ENCODE peak calls at places on chromosomes 13 and 19, in nine cellular contexts. R is fibroblast of lung, G is lower lobe of right lung, B is transverse colon, W is left ventricle myocardium inferior, P is iPS DF 6.9, J is stomach, L is IMR-90, S is Peyer's patch. O is an unnamed sample.

GRCh38 chr13:50156722-50157121 is 141.5 kb downstream of the KCNRG start:
- DNase-seq in W (no peak), P (no peak), L (no peak), B (no peak), G (no peak), S (no peak), J (no peak), R (no peak), O (no peak)

GRCh38 chr19:10086032-10086903 is at the start of gene SHFL:
- DNase-seq in W (peak; percentile 72), L (peak; percentile 45), R (peak; percentile 58), G (peak; percentile 89), S (peak; percentile 82), J (peak; percentile 85), P (no peak), B (peak; percentile 88), O (peak; percentile 83)

GRCh38 chr13:50519866-50520265 is 323.6 kb downstream of the DLEU7 start:
- DNase-seq in L (no peak), W (no peak), P (no peak), R (no peak), J (no peak), G (no peak), B (no peak), S (no peak), O (no peak)

GRCh38 chr13:112885782-112886268 is 83.2 kb upstream of the MCF2L start:
- DNase-seq in R (peak; percentile 87), S (no peak), B (peak; percentile 85), L (peak; percentile 87), P (no peak), G (peak; percentile 83), W (peak; percentile 82), J (peak; percentile 92), O (no peak)

GRCh38 chr13:51942189-51942588 is 69.1 kb downstream of the ATP7B start:
- DNase-seq in G (no peak), P (no peak), B (peak; percentile 91), L (no peak), W (no peak), R (no peak), J (peak; percentile 89), S (no peak), O (peak; percentile 57)

GRCh38 chr13:83691966-83692365 is 190.3 kb downstream of the SLITRK1 start:
- DNase-seq in P (no peak), J (no peak), S (no peak), W (no peak), L (no peak), R (peak; percentile 5), B (no peak), G (no peak), O (no peak)

GRCh38 chr13:32427852-32428580 is at the start of gene N4BP2L1:
- DNase-seq in L (no peak), P (no peak), W (peak; percentile 64), G (peak; percentile 87), B (peak; percentile 85), R (peak; percentile 34), J (peak; percentile 71), S (peak; percentile 88), O (peak; percentile 91)

GRCh38 chr19:40763963-40764362 is 11.4 kb upstream of the MIA start:
- DNase-seq in W (no peak), J (no peak), P (no peak), B (no peak), R (no peak), L (no peak), S (no peak), G (no peak), O (no peak)

GRCh38 chr13:40193290-40194203 is 472.9 kb downstream of the FOXO1 start:
- DNase-seq in S (no peak), L (no peak), J (no peak), P (no peak), G (no peak), W (no peak), B (no peak), R (peak; percentile 37), O (no peak)

GRCh38 chr13:45989607-45990006 is 62.9 kb downstream of the ZC3H13 start:
- DNase-seq in L (peak; percentile 86), W (no peak), J (no peak), G (no peak), P (no peak), B (no peak), S (no peak), R (peak; percentile 91), O (no peak)

GRCh38 chr19:37969695-37970094 is 62.7 kb downstream of the SIPA1L3 start:
- DNase-seq in B (no peak), P (no peak), J (no peak), G (no peak), R (no peak), S (no peak), L (no peak), W (no peak), O (no peak)

GRCh38 chr13:18212873-18213272 is 968.8 kb downstream of the TUBA3C start:
- DNase-seq in S (no peak), R (peak; percentile 9), B (no peak), J (no peak), G (peak; percentile 51), W (no peak), P (no peak), L (peak; percentile 1), O (no peak)

GRCh38 chr13:39602277-39602613 is 748 bp downstream of the LHFPL6 start:
- DNase-seq in L (no peak), G (no peak), J (no peak), W (no peak), S (no peak), B (no peak), P (no peak), R (no peak), O (no peak)

GRCh38 chr13:111328111-111328802 is 7.8 kb downstream of the TEX29 start:
- DNase-seq in R (no peak), B (no peak), S (no peak), W (no peak), J (no peak), G (no peak), P (no peak), L (no peak), O (no peak)

GRCh38 chr13:78147905-78148304 is 229.3 kb upstream of the EDNRB start:
- DNase-seq in G (no peak), L (peak; percentile 84), J (no peak), S (no peak), W (no peak), P (no peak), B (no peak), R (peak; percentile 59), O (no peak)

GRCh38 chr13:76846363-76846762 is 39.8 kb downstream of the KCTD12 start:
- DNase-seq in W (no peak), G (no peak), B (no peak), P (no peak), L (no peak), J (no peak), R (no peak), S (no peak), O (no peak)

GRCh38 chr13:92362717-92363116 is 863.9 kb upstream of the GPC6 start:
- DNase-seq in P (no peak), R (peak; percentile 88), J (no peak), B (no peak), W (no peak), L (peak; percentile 7), S (no peak), G (no peak), O (no peak)

GRCh38 chr19:18254546-18255500 is 19.4 kb downstream of the IQCN start:
- DNase-seq in S (peak; percentile 60), B (peak; percentile 76), W (no peak), R (no peak), G (no peak), J (peak; percentile 56), L (no peak), P (no peak), O (no peak)

GRCh38 chr19:19068659-19069509 is 5.1 kb downstream of the SLC25A42 start:
- DNase-seq in B (no peak), L (no peak), P (no peak), G (no peak), W (no peak), J (no peak), R (no peak), S (no peak), O (no peak)

GRCh38 chr19:35858311-35858710 is 1.6 kb downstream of the KIRREL2 start:
- DNase-seq in G (no peak), B (no peak), R (no peak), L (no peak), P (no peak), J (no peak), S (no peak), W (no peak), O (no peak)
- H3K9me3 ChIP-seq in G (no peaks in the 10 kb centered on the region), B (no peaks in the 10 kb centered on the region), R (no peaks in the 10 kb centered on the region), L (no peaks in the 10 kb centered on the region), P (no peaks in the 10 kb centered on the region), J (no peaks in the 10 kb centered on the region), S (no peaks in the 10 kb centered on the region), W (peaks cover 3% of the 10 kb centered on the region), O (no peaks in the 10 kb centered on the region)

DNA sequence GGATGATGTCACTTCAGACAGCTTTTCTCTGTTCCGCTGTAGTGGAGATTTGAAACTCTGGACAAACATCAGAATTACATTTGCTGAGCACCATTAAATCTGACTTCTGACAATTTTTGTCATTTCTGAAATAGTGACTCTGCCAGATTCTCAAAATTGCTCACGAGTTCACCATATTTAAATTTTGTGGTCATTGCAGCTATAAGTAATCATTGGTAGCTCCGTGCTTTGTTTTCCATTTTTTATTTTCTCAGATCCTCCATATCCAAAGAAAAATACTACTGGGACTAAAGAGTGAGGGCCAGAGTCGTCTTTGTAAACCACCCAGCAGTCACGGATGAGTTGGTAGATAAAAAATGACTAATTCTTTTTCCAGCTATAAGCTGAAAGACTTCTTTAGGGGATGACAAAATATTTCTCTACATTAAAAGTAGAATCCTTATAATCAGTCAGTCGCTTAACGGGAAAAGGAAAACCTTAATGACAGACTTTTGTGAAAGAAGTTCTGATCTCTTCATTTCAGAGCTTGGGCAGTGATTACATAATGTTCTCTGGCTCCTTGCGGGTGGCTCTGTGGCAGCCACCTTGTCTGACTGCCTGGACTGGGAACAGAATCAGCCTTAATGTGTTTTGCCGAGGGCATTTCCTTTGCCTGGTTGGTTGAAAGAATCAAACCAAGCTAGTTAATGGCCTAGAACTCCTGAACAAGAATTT is 2.3 kb downstream of the ITM2B start:
- DNase-seq in L (peak; percentile 25), J (peak; percentile 53), W (no peak), S (no peak), G (peak; percentile 49), R (peak; percentile 42), P (no peak), B (peak; percentile 28), O (no peak)
- H3K27me3 ChIP-seq in L (peaks cover 2% of the 10 kb centered on the region), J (no peaks in the 10 kb centered on the region), W (no peaks in the 10 kb centered on the region), S (no peaks in the 10 kb centered on the region), G (no peaks in the 10 kb centered on the region), R (no peaks in the 10 kb centered on the region), P (no peaks in the 10 kb centered on the region), B (no peaks in the 10 kb centered on the region), O (no peaks in the 10 kb centered on the region)

GRCh38 chr13:30111810-30112209 is 195.5 kb downstream of the KATNAL1 start:
- DNase-seq in W (no peak), R (no peak), L (no peak), S (no peak), B (no peak), P (no peak), J (no peak), G (no peak), O (no peak)
- H3K27ac ChIP-seq in W (no peak overlapping the region), R (no peak overlapping the region), L (no peak overlapping the region), S (no peak overlapping the region), B (no peak overlapping the region), P (no peak overlapping the region), J (no peak overlapping the region), G (no peak overlapping the region), O (no peak overlapping the region)

DNA sequence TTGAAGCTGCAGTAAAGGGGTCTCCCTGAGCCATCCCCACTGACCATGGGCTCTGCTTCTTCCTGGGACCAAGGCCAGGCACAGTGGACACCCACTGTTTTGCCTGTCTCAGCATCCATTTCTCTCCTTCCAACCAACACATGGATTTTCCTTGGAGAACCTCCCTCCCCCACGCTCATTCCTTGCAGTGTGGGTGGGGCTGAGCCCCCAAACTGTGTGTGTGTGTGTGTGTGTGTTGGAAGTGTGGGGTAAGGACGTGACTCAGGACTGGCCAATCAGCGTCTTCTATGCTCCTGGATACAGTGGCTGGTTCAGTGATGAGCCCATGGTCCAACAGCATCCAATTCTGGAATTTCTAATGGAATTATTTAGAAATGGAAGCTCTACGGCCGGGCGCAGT is 18.8 kb downstream of the CEBPA start:
- DNase-seq in G (no peak), L (no peak), W (no peak), S (no peak), B (no peak), P (no peak), R (no peak), J (no peak), O (no peak)
- H3K9me3 ChIP-seq in G (peaks cover 6% of the 10 kb centered on the region), L (peaks cover 7% of the 10 kb centered on the region), W (peaks cover 11% of the 10 kb centered on the region), S (no peaks in the 10 kb centered on the region), B (no peaks in the 10 kb centered on the region), P (no peaks in the 10 kb centered on the region), R (no peaks in the 10 kb centered on the region), J (peaks cover 6% of the 10 kb centered on the region), O (no peaks in the 10 kb centered on the region)